ENCODE peak calls at places on chromosomes 2 and 18, in four cellular contexts. One of them, this sample, is unnamed.

GRCh38 chr2:157625311-157625710 is 3.4 kb downstream of the ACVR1C start:
- DNase-seq in NCI-H2081: no peak
- DNase-seq in SK-N-DZ: no peak
- DNase-seq in Kasumi-1: no peak
- DNase-seq in this sample: no peak

GRCh38 chr2:55901322-55901721 is 22.3 kb downstream of the EFEMP1 start:
- DNase-seq in NCI-H2081: no peak
- DNase-seq in SK-N-DZ: no peak
- DNase-seq in Kasumi-1: no peak
- DNase-seq in this sample: no peak

GRCh38 chr2:62409442-62409841 is 96.6 kb downstream of the TMEM17 start:
- DNase-seq in NCI-H2081: no peak
- DNase-seq in SK-N-DZ: no peak
- DNase-seq in Kasumi-1: no peak
- DNase-seq in this sample: no peak

GRCh38 chr2:1930956-1931914 is 186.9 kb upstream of the PXDN start:
- DNase-seq in NCI-H2081: no peak
- DNase-seq in SK-N-DZ: no peak
- DNase-seq in Kasumi-1: no peak
- DNase-seq in this sample: no peak

GRCh38 chr2:42942214-42942989 is 150.0 kb upstream of the HAAO start:
- DNase-seq in NCI-H2081: no peak
- DNase-seq in SK-N-DZ: no peak
- DNase-seq in Kasumi-1: no peak
- DNase-seq in this sample: no peak

GRCh38 chr2:241489733-241490443 is 18.5 kb downstream of the STK25 start:
- DNase-seq in NCI-H2081: no peak
- DNase-seq in SK-N-DZ: no peak
- DNase-seq in Kasumi-1: no peak
- DNase-seq in this sample: no peak

GRCh38 chr18:28127763-28128737 is 48.9 kb downstream of the CDH2 start:
- DNase-seq in NCI-H2081: no peak
- DNase-seq in SK-N-DZ: no peak
- DNase-seq in Kasumi-1: no peak
- DNase-seq in this sample: no peak

GRCh38 chr2:167157523-167157922 is 269.2 kb downstream of the XIRP2 start:
- DNase-seq in NCI-H2081: no peak
- DNase-seq in SK-N-DZ: no peak
- DNase-seq in Kasumi-1: no peak
- DNase-seq in this sample: no peak

This sample was measured in nephron progenitor cell.